ENCODE peak calls at places on chromosomes 2 and 18, in seven cellular contexts. One of them, this sample, is unnamed.
A peak's percentile ranks its signal among the peaks of the same experiment; 100 is the strongest.

GRCh38 chr2:20745924-20746555 is 76.9 kb downstream of the LDAH start:
- DNase-seq in brain microvascular endothelial cell: no peak
- DNase-seq in fibroblast of mammary gland: no peak
- DNase-seq in lower lobe of right lung: no peak
- DNase-seq in lung: no peak
- DNase-seq in OCI-LY7: no peak
- DNase-seq in GM23338: no peak
- DNase-seq in this sample: no peak

GRCh38 chr2:200812122-200813022 is 662 bp downstream of the BZW1 start:
- DNase-seq in brain microvascular endothelial cell: no peak
- DNase-seq in fibroblast of mammary gland: peak; percentile 53
- DNase-seq in lower lobe of right lung: peak; percentile 87
- DNase-seq in lung: peak; percentile 79
- DNase-seq in OCI-LY7: peak; percentile 77
- DNase-seq in GM23338: peak; percentile 60
- DNase-seq in this sample: no peak

GRCh38 chr2:180205616-180206271 is 198.6 kb upstream of the CWC22 start:
- DNase-seq in brain microvascular endothelial cell: no peak
- DNase-seq in fibroblast of mammary gland: no peak
- DNase-seq in lower lobe of right lung: no peak
- DNase-seq in lung: no peak
- DNase-seq in OCI-LY7: no peak
- DNase-seq in GM23338: peak; percentile 2
- DNase-seq in this sample: no peak

GRCh38 chr2:128600606-128601297 is 282.1 kb upstream of the HS6ST1 start:
- DNase-seq in brain microvascular endothelial cell: peak; percentile 37
- DNase-seq in fibroblast of mammary gland: no peak
- DNase-seq in lower lobe of right lung: no peak
- DNase-seq in lung: no peak
- DNase-seq in OCI-LY7: peak; percentile 26
- DNase-seq in GM23338: no peak
- DNase-seq in this sample: no peak

GRCh38 chr2:118380915-118381653 is 292.8 kb downstream of the INSIG2 start:
- DNase-seq in brain microvascular endothelial cell: no peak
- DNase-seq in fibroblast of mammary gland: peak; percentile 23
- DNase-seq in lower lobe of right lung: no peak
- DNase-seq in lung: no peak
- DNase-seq in OCI-LY7: no peak
- DNase-seq in GM23338: no peak
- DNase-seq in this sample: no peak

GRCh38 chr2:9690252-9690651 is 59.5 kb upstream of the YWHAQ start:
- DNase-seq in brain microvascular endothelial cell: no peak
- DNase-seq in fibroblast of mammary gland: no peak
- DNase-seq in lower lobe of right lung: no peak
- DNase-seq in lung: no peak
- DNase-seq in OCI-LY7: no peak
- DNase-seq in GM23338: no peak
- DNase-seq in this sample: no peak

GRCh38 chr2:196830701-196831100 is 21.5 kb upstream of the C2orf66 start:
- DNase-seq in brain microvascular endothelial cell: no peak
- DNase-seq in fibroblast of mammary gland: no peak
- DNase-seq in lower lobe of right lung: no peak
- DNase-seq in lung: no peak
- DNase-seq in OCI-LY7: no peak
- DNase-seq in GM23338: no peak
- DNase-seq in this sample: no peak

GRCh38 chr2:69514406-69514805 is 77.2 kb upstream of the NFU1 start:
- DNase-seq in brain microvascular endothelial cell: peak; percentile 87
- DNase-seq in fibroblast of mammary gland: peak; percentile 75
- DNase-seq in lower lobe of right lung: no peak
- DNase-seq in lung: peak; percentile 29
- DNase-seq in OCI-LY7: no peak
- DNase-seq in GM23338: peak; percentile 19
- DNase-seq in this sample: no peak

GRCh38 chr2:157476915-157477709 is 33.2 kb upstream of the CYTIP start:
- DNase-seq in brain microvascular endothelial cell: no peak
- DNase-seq in fibroblast of mammary gland: peak; percentile 45
- DNase-seq in lower lobe of right lung: no peak
- DNase-seq in lung: no peak
- DNase-seq in OCI-LY7: no peak
- DNase-seq in GM23338: no peak
- DNase-seq in this sample: no peak

GRCh38 chr2:64987963-64988419 is 1.2 kb upstream of the SLC1A4 start:
- DNase-seq in brain microvascular endothelial cell: no peak
- DNase-seq in fibroblast of mammary gland: peak; percentile 92
- DNase-seq in lower lobe of right lung: no peak
- DNase-seq in lung: no peak
- DNase-seq in OCI-LY7: no peak
- DNase-seq in GM23338: peak; percentile 83
- DNase-seq in this sample: no peak

DNA sequence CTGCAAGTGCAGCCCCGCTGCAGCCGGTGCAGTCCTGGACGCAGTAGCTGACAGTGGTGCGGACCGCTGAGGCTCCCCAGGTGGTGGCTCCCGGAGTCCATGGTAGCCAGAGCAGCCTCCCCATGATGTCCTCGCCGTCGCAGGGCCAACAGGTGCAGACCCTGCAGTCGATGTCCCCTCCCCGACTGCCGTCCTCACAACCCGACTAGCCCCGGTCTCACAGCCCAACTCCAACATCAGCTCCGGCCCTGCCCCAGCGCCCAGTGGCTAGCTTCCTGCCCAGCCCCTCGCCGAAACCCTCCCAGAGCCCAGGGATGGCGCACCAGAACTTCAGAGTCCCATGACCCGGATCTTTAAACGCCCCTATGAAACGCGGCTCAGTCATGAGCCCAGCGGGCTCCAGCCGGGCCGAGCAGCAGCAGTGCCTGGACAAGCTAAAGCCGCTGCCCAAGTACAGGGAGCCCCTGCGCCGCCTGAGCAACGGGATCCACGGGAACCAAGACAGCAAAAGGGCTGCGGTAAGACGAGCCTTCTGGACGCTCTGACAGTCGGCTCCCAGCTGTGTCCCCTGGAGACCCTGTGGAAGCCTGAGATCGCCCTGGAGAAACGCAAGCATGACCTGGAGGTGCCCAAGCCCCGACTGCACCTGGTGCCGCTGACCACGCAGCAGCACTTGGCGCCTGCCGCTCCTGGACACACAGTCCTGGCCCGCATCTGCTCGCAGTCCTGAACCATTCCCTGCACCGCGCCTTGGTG is 53.8 kb upstream of the TUBA3E start:
- DNase-seq in brain microvascular endothelial cell: no peak
- DNase-seq in fibroblast of mammary gland: no peak
- DNase-seq in lower lobe of right lung: no peak
- DNase-seq in lung: no peak
- DNase-seq in OCI-LY7: no peak
- DNase-seq in GM23338: no peak
- DNase-seq in this sample: no peak
- H3K4me3 ChIP-seq in brain microvascular endothelial cell: peak overlapping the region; percentile 29
- H3K4me3 ChIP-seq in fibroblast of mammary gland: no peak overlapping the region
- H3K4me3 ChIP-seq in lower lobe of right lung: no peak overlapping the region
- H3K4me3 ChIP-seq in lung: no peak overlapping the region
- H3K4me3 ChIP-seq in OCI-LY7: no peak overlapping the region
- H3K4me3 ChIP-seq in GM23338: no peak overlapping the region
- H3K4me3 ChIP-seq in this sample: no peak overlapping the region

GRCh38 chr18:9706081-9706935 is 1.8 kb upstream of the RAB31 start:
- DNase-seq in brain microvascular endothelial cell: peak; percentile 40
- DNase-seq in fibroblast of mammary gland: no peak
- DNase-seq in lower lobe of right lung: no peak
- DNase-seq in lung: no peak
- DNase-seq in OCI-LY7: no peak
- DNase-seq in GM23338: no peak
- DNase-seq in this sample: no peak

GRCh38 chr18:9708882-9709877 is 1.1 kb downstream of the RAB31 start:
- DNase-seq in brain microvascular endothelial cell: no peak
- DNase-seq in fibroblast of mammary gland: no peak
- DNase-seq in lower lobe of right lung: peak; percentile 68
- DNase-seq in lung: no peak
- DNase-seq in OCI-LY7: no peak
- DNase-seq in GM23338: peak; percentile 78
- DNase-seq in this sample: no peak

GRCh38 chr18:9707381-9708056 is 582 bp upstream of the RAB31 start:
- DNase-seq in brain microvascular endothelial cell: no peak
- DNase-seq in fibroblast of mammary gland: no peak
- DNase-seq in lower lobe of right lung: no peak
- DNase-seq in lung: no peak
- DNase-seq in OCI-LY7: no peak
- DNase-seq in GM23338: peak; percentile 24
- DNase-seq in this sample: no peak

GRCh38 chr18:9710037-9710436 is 1.9 kb downstream of the RAB31 start:
- DNase-seq in brain microvascular endothelial cell: no peak
- DNase-seq in fibroblast of mammary gland: no peak
- DNase-seq in lower lobe of right lung: no peak
- DNase-seq in lung: no peak
- DNase-seq in OCI-LY7: no peak
- DNase-seq in GM23338: no peak
- DNase-seq in this sample: no peak

DNA sequence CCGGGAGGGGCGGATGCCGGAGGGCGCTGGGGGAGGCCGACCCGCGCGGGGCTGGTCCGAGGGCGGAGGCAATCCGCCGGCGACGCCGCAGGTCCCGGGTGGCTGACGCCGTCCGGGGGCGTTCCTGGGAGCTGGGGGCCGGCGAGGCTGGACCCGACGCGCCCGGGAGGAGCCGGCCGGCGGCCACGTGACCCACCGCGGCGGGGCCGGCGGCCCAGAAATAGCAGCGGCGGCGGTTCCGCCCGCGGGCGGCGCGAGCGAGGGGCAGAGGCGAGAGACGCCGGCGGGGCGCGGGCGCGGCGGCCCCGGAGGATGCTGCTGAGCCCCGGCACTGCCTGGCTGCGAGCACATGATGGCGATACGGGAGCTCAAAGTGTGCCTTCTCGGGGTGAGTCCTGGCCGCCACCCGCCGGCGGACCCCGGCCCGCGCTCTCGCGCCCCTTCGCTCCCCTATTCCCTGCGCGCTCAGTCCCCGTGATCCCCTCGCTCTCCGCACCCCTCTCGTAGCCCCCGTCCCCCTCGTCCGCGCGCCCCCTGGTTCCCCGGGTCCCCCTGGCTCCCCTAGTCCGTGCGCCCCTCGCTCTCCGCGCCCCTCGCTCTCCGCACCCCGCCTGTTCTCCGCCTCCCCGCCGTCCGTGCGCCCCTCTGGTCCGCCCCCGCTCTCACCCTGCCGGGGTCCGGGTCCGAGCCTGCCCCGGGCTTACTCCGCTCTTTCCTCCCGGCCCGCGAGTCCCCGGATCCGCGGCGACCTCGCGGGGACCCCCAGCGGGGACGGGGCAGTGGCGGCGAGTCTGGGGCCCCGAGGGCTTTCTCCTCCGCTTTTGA is at the start of gene RAB31:
- DNase-seq in brain microvascular endothelial cell: peak; percentile 54
- DNase-seq in fibroblast of mammary gland: peak; percentile 66
- DNase-seq in lower lobe of right lung: peak; percentile 89
- DNase-seq in lung: peak; percentile 76
- DNase-seq in OCI-LY7: no peak
- DNase-seq in GM23338: peak; percentile 57
- DNase-seq in this sample: no peak
- TF ChIP-seq CTCF in brain microvascular endothelial cell: no peak
- TF ChIP-seq CTCF in fibroblast of mammary gland: no peak
- TF ChIP-seq CTCF in lower lobe of right lung: no peak
- TF ChIP-seq CTCF in lung: no peak
- TF ChIP-seq CTCF in OCI-LY7: no peak
- TF ChIP-seq CTCF in GM23338: no peak
- TF ChIP-seq CTCF in this sample: no peak

GRCh38 chr2:144349674-144350073 is 170.2 kb downstream of the ZEB2 start:
- DNase-seq in brain microvascular endothelial cell: no peak
- DNase-seq in fibroblast of mammary gland: no peak
- DNase-seq in lower lobe of right lung: no peak
- DNase-seq in lung: no peak
- DNase-seq in OCI-LY7: no peak
- DNase-seq in GM23338: peak; percentile 18
- DNase-seq in this sample: no peak
- H3K4me3 ChIP-seq in brain microvascular endothelial cell: no peak overlapping the region
- H3K4me3 ChIP-seq in fibroblast of mammary gland: no peak overlapping the region
- H3K4me3 ChIP-seq in lower lobe of right lung: no peak overlapping the region
- H3K4me3 ChIP-seq in lung: no peak overlapping the region
- H3K4me3 ChIP-seq in OCI-LY7: no peak overlapping the region
- H3K4me3 ChIP-seq in GM23338: no peak overlapping the region
- H3K4me3 ChIP-seq in this sample: no peak overlapping the region

DNA sequence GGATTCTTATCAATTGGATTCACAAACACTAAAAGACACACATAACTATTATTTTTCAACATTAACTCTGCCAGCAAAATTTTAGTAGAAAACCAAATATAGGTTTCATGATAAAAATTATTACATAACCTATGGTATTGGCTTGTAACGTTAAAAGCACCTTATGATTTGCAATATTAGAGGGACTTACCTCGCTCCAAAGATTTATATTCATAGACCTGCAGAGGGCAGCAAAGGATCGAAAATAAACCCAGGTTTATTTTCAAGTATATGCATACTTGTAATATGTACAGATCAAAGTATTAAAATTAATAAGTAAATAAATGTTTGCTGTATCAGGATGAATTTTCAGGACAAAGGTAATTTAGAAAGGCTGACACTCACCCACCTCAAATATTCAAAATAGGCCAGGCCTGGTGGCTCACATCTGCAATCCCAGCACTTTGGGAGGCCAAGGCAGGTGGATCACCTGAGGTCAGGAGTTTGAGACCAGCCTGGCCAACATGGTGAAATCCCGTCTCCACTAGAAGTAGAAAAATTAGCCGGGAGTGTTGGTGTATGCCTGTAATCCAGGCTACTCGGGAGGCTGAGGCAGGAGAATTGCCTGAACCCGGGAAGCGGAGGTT is 45.3 kb downstream of the LRPPRC start:
- DNase-seq in brain microvascular endothelial cell: peak; percentile 9
- DNase-seq in fibroblast of mammary gland: peak; percentile 44
- DNase-seq in lower lobe of right lung: no peak
- DNase-seq in lung: no peak
- DNase-seq in OCI-LY7: peak; percentile 56
- DNase-seq in GM23338: peak; percentile 58
- DNase-seq in this sample: no peak
- TF ChIP-seq CTCF in brain microvascular endothelial cell: peak; percentile 40
- TF ChIP-seq CTCF in fibroblast of mammary gland: peak; percentile 33
- TF ChIP-seq CTCF in lower lobe of right lung: peak; percentile 30
- TF ChIP-seq CTCF in lung: no peak
- TF ChIP-seq CTCF in OCI-LY7: peak; percentile 79
- TF ChIP-seq CTCF in GM23338: peak; percentile 66
- TF ChIP-seq CTCF in this sample: peak; percentile 13

GRCh38 chr2:25251032-25251460 is 82.7 kb upstream of the POMC start:
- DNase-seq in brain microvascular endothelial cell: peak; percentile 2
- DNase-seq in fibroblast of mammary gland: no peak
- DNase-seq in lower lobe of right lung: no peak
- DNase-seq in lung: no peak
- DNase-seq in OCI-LY7: no peak
- DNase-seq in GM23338: no peak
- DNase-seq in this sample: no peak
- H3K4me3 ChIP-seq in brain microvascular endothelial cell: peak overlapping the region; percentile 58
- H3K4me3 ChIP-seq in fibroblast of mammary gland: peak overlapping the region; percentile 44
- H3K4me3 ChIP-seq in lower lobe of right lung: peak overlapping the region; percentile 74
- H3K4me3 ChIP-seq in lung: no peak overlapping the region
- H3K4me3 ChIP-seq in OCI-LY7: no peak overlapping the region
- H3K4me3 ChIP-seq in GM23338: peak overlapping the region; percentile 95
- H3K4me3 ChIP-seq in this sample: no peak overlapping the region

GRCh38 chr2:101401906-101402305 is 14.6 kb upstream of the CREG2 start:
- DNase-seq in brain microvascular endothelial cell: no peak
- DNase-seq in fibroblast of mammary gland: no peak
- DNase-seq in lower lobe of right lung: no peak
- DNase-seq in lung: no peak
- DNase-seq in OCI-LY7: no peak
- DNase-seq in GM23338: peak; percentile 36
- DNase-seq in this sample: no peak
- TF ChIP-seq CTCF in brain microvascular endothelial cell: peak; percentile 20
- TF ChIP-seq CTCF in fibroblast of mammary gland: no peak
- TF ChIP-seq CTCF in lower lobe of right lung: no peak
- TF ChIP-seq CTCF in lung: no peak
- TF ChIP-seq CTCF in OCI-LY7: peak; percentile 45
- TF ChIP-seq CTCF in GM23338: peak; percentile 47
- TF ChIP-seq CTCF in this sample: peak; percentile 41

GRCh38 chr2:42361728-42362298 is 796 bp upstream of the COX7A2L start:
- DNase-seq in brain microvascular endothelial cell: no peak
- DNase-seq in fibroblast of mammary gland: no peak
- DNase-seq in lower lobe of right lung: no peak
- DNase-seq in lung: no peak
- DNase-seq in OCI-LY7: no peak
- DNase-seq in GM23338: no peak
- DNase-seq in this sample: no peak
- H3K4me3 ChIP-seq in brain microvascular endothelial cell: peak overlapping the region; percentile 39
- H3K4me3 ChIP-seq in fibroblast of mammary gland: peak overlapping the region; percentile 40
- H3K4me3 ChIP-seq in lower lobe of right lung: peak overlapping the region; percentile 100
- H3K4me3 ChIP-seq in lung: peak overlapping the region; percentile 26
- H3K4me3 ChIP-seq in OCI-LY7: peak overlapping the region; percentile 96
- H3K4me3 ChIP-seq in GM23338: peak overlapping the region; percentile 96
- H3K4me3 ChIP-seq in this sample: peak overlapping the region; percentile 65